ENCODE peak calls at places on chromosomes 16 and 17, in five cellular contexts. G is transverse colon, W is neural progenitor cell, S is BJ, X is right atrium auricular region. A is an unnamed sample.

GRCh38 chr17:7478276-7479138 is 924 bp downstream of the ZBTB4 start:
- DNase-seq in S (no peak), X (no peak), G (peak; percentile 62), W (peak; percentile 58), A (no peak)

GRCh38 chr17:45719335-45720071 is 64.6 kb upstream of the CRHR1 start:
- DNase-seq in S (peak; percentile 32), W (peak; percentile 54), X (no peak), G (no peak), A (no peak)

GRCh38 chr17:19897108-19897854 is 29.5 kb upstream of the ULK2 start:
- DNase-seq in S (no peak), G (peak; percentile 69), W (no peak), X (no peak), A (no peak)

GRCh38 chr17:80819422-80820164 is 172.0 kb upstream of the CHMP6 start:
- DNase-seq in W (no peak), G (peak; percentile 5), X (no peak), S (no peak), A (no peak)

GRCh38 chr16:58588406-58588805 is 41.2 kb downstream of the CNOT1 start:
- DNase-seq in W (no peak), X (no peak), S (no peak), G (no peak), A (no peak)

GRCh38 chr17:10793256-10793655 is 10.6 kb downstream of the TMEM238L start:
- DNase-seq in X (no peak), W (no peak), S (no peak), G (no peak), A (no peak)

GRCh38 chr16:30927789-30928378 is 4.5 kb downstream of the FBXL19 start:
- DNase-seq in S (no peak), G (peak; percentile 41), X (no peak), W (peak; percentile 81), A (no peak)

GRCh38 chr17:43671075-43671692 is 9.5 kb upstream of the MEOX1 start:
- DNase-seq in S (no peak), X (no peak), G (no peak), W (no peak), A (no peak)

GRCh38 chr16:76970087-76970744 is 220.8 kb upstream of the MON1B start:
- DNase-seq in X (no peak), G (no peak), W (no peak), S (no peak), A (no peak)

GRCh38 chr16:72938426-72939164 is 109.3 kb downstream of the ZFHX3 start:
- DNase-seq in W (peak; percentile 32), G (peak; percentile 56), S (no peak), X (peak; percentile 94), A (peak; percentile 95)

GRCh38 chr17:21046215-21046614 is 3.4 kb upstream of the USP22 start:
- DNase-seq in S (no peak), X (no peak), G (no peak), W (no peak), A (no peak)

GRCh38 chr16:65667013-65667578 is 545.2 kb upstream of the CDH11 start:
- DNase-seq in S (no peak), X (no peak), G (no peak), W (peak; percentile 72), A (no peak)

GRCh38 chr17:66172144-66172543 is 19.8 kb downstream of the CEP112 start:
- DNase-seq in W (no peak), G (no peak), S (no peak), X (no peak), A (no peak)

GRCh38 chr17:45170280-45170975 is 8.8 kb downstream of the HEXIM2 start:
- DNase-seq in G (no peak), S (no peak), X (no peak), W (no peak), A (no peak)

GRCh38 chr17:37706446-37706845 is 38.4 kb downstream of the HNF1B start:
- DNase-seq in W (no peak), G (no peak), X (no peak), S (no peak), A (no peak)

GRCh38 chr16:12833939-12834338 is 30.3 kb upstream of the CPPED1 start:
- DNase-seq in X (no peak), S (no peak), G (no peak), W (peak; percentile 16), A (no peak)

GRCh38 chr16:30049871-30050270 is 15.7 kb upstream of the ALDOA start:
- DNase-seq in W (no peak), S (no peak), X (no peak), G (no peak), A (no peak)

GRCh38 chr17:28738680-28739384 is 5.0 kb upstream of the TRAF4 start:
- DNase-seq in W (no peak), S (no peak), G (peak; percentile 61), X (no peak), A (no peak)

GRCh38 chr16:20960899-20961298 is 60.3 kb downstream of the LYRM1 start:
- DNase-seq in G (no peak), X (no peak), W (no peak), S (no peak), A (no peak)

GRCh38 chr16:46743232-46743719 is 4.9 kb downstream of the MYLK3 start:
- DNase-seq in X (no peak), S (no peak), G (no peak), W (no peak), A (no peak)

GRCh38 chr17:78431692-78431958 is 53.2 kb downstream of the PGS1 start:
- DNase-seq in X (no peak), S (no peak), W (no peak), G (no peak), A (no peak)

GRCh38 chr16:80298676-80299075 is 242.1 kb upstream of the DYNLRB2 start:
- DNase-seq in W (no peak), S (no peak), G (no peak), X (no peak), A (no peak)

GRCh38 chr17:28372203-28372944 is 880 bp downstream of the SARM1 start:
- DNase-seq in W (peak; percentile 62), S (no peak), G (no peak), X (no peak), A (no peak)

GRCh38 chr17:74097461-74098131 is 105.9 kb upstream of the RPL38 start:
- DNase-seq in G (no peak), W (no peak), S (no peak), X (no peak), A (no peak)

GRCh38 chr16:5016967-5017677 is 16.6 kb downstream of the NAGPA start:
- DNase-seq in G (no peak), W (no peak), X (no peak), S (no peak), A (no peak)

GRCh38 chr16:46830417-46830901 is 521 bp downstream of the C16orf87 start:
- DNase-seq in X (no peak), S (no peak), G (peak; percentile 48), W (peak; percentile 74), A (no peak)

DNA sequence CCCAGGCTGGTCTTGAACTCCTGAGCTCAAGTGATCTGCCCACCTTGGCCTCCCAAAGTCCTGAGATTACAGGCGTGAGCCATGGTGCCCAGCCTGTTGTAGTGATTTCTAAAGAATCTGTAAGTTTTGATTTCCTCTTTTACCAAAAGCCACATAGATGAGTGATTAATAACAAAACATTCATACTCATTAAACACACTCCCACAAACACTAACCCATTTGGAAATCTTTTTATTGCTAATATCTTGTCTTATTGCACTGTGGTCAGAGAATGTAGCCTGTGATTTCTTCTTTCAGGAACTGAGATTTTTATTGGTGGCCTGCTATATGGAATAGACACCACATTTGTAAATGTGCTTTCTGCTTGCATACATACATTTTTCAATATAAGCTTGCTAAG is 31.6 kb downstream of the MYH10 start:
- DNase-seq in X (no peak), G (no peak), S (no peak), W (no peak), A (no peak)
- H3K36me3 ChIP-seq in X (no peaks in the 10 kb centered on the region), G (no peaks in the 10 kb centered on the region), S (peaks cover 2% of the 10 kb centered on the region), W (no peaks in the 10 kb centered on the region), A (peaks cover 9% of the 10 kb centered on the region)

GRCh38 chr16:67101683-67102082 is 8.1 kb upstream of the PHAF1 start:
- DNase-seq in X (no peak), S (no peak), G (no peak), W (no peak), A (no peak)
- H3K4me3 ChIP-seq in X (no peak overlapping the region), S (no peak overlapping the region), G (no peak overlapping the region), W (no peak overlapping the region), A (no peak overlapping the region)

GRCh38 chr17:47821424-47822379 is at the start of gene OSBPL7:
- DNase-seq in G (peak; percentile 84), X (peak; percentile 74), S (peak; percentile 38), W (peak; percentile 79), A (peak; percentile 41)
- H3K36me3 ChIP-seq in G (peaks cover 43% of the 10 kb centered on the region), X (peaks cover 45% of the 10 kb centered on the region), S (peaks cover 24% of the 10 kb centered on the region), W (no peaks in the 10 kb centered on the region), A (peaks cover 46% of the 10 kb centered on the region)

DNA sequence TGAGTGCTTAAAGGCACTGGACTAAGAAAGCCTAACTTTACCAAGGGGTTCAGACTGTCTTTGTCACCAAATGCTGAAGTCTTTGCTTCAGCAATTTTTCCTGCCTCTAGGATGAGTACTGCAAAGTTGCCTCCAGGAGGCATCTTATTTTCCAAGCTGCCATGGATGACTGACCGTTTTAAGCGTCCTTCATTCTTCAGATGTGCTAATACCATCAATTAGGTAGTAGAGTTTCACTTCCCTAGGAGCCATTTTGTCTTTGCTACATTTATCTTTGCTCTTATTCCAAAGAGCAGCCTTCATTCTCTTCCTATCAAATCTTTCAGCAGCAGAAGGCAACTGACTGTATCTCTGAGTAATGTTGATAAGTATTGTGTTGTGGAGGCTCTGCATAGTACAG is 440.1 kb downstream of the CDH13 start:
- DNase-seq in X (no peak), G (no peak), W (no peak), S (no peak), A (no peak)
- H3K4me3 ChIP-seq in X (no peak overlapping the region), G (no peak overlapping the region), W (no peak overlapping the region), S (no peak overlapping the region), A (no peak overlapping the region)

GRCh38 chr17:60464343-60464742 is 42.1 kb downstream of the CHCT1 start:
- DNase-seq in X (no peak), G (no peak), W (no peak), S (no peak), A (no peak)

GRCh38 chr17:60461584-60461983 is 39.3 kb downstream of the CHCT1 start:
- DNase-seq in W (no peak), X (no peak), S (no peak), G (no peak), A (no peak)

GRCh38 chr17:60468371-60468770 is 46.1 kb downstream of the CHCT1 start:
- DNase-seq in X (no peak), G (no peak), W (no peak), S (no peak), A (no peak)

DNA sequence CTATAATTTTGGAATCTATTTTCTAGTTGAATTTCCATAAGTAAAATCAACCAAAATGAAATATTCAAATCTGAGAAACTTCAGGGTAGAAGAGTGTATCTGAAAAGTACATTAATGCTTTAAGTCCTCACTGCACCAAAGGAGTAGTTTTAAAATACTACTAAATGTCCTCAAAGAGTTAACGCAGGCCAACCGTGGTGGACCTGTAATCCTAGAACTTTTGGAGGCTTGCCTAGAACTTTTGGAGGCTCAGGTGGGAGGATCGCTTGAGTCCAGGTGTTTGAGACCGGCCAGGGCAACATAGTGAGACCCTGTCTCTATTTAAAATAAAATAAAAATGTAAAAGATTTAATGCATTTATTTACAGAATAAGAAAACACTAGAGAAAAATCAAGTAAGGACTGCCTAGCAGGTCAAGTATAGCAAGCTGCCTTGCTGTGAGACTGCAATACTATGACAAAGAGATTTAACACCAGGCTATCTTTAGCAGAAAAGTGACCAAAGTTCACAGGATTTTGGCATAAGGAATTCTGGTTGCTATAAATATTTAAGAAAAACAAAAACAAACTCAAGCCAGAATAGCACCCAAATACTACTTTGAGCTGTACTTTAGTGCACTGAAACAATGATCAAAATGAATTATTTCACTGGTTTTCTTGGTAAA is 41.0 kb downstream of the CHCT1 start:
- DNase-seq in S (no peak), G (no peak), W (no peak), X (no peak), A (no peak)
- H3K36me3 ChIP-seq in S (peaks cover 8% of the 10 kb centered on the region), G (peaks cover 74% of the 10 kb centered on the region), W (peaks cover 14% of the 10 kb centered on the region), X (peaks cover 37% of the 10 kb centered on the region), A (peaks cover 31% of the 10 kb centered on the region)